ENCODE peak calls at places on chromosomes 4 and X, in seven cellular contexts. T is breast epithelium, U is right lobe of liver, L is gastrocnemius medialis, J is H1, Z is endothelial cell of umbilical vein, C is Peyer's patch. F is an unnamed sample. For H3K4me1, the result is how much of the 10 kb centered on the place peaks cover.

GRCh38 chrX:83658731-83659130 is 150.6 kb downstream of the POU3F4 start:
- DNase-seq in T (no peak), J (no peak), C (no peak), L (no peak), U (no peak), Z (no peak), F (no peak)

GRCh38 chrX:94545722-94546121 is 871.7 kb downstream of the FAM133A start:
- DNase-seq in T (no peak), C (no peak), L (no peak), U (no peak), J (no peak), Z (no peak), F (no peak)

GRCh38 chrX:139058831-139059495 is 347.4 kb upstream of the FGF13 start:
- DNase-seq in C (no peak), L (no peak), Z (no peak), T (no peak), U (no peak), J (no peak), F (no peak)

GRCh38 chrX:39899876-39900787 is 197.6 kb downstream of the BCOR start:
- DNase-seq in J (no peak), Z (no peak), T (no peak), U (no peak), C (no peak), L (no peak), F (no peak)

GRCh38 chr4:40238700-40239548 is 42.1 kb downstream of the RHOH start:
- DNase-seq in U (no peak), Z (no peak), L (no peak), J (no peak), T (no peak), C (no peak), F (no peak)

GRCh38 chrX:153824348-153824747 is 6.0 kb downstream of the PDZD4 start:
- DNase-seq in L (no peak), Z (no peak), J (no peak), T (no peak), C (no peak), U (no peak), F (no peak)

GRCh38 chrX:97683256-97683655 is 799.5 kb downstream of the RPA4 start:
- DNase-seq in Z (no peak), L (no peak), U (no peak), T (no peak), C (no peak), J (no peak), F (no peak)

GRCh38 chr4:22850630-22851029 is 157.9 kb downstream of the GBA3 start:
- DNase-seq in L (no peak), C (no peak), Z (no peak), T (no peak), U (no peak), J (no peak), F (no peak)

GRCh38 chr4:95507147-95507546 is 41.6 kb downstream of the UNC5C start:
- DNase-seq in L (no peak), U (no peak), C (no peak), T (no peak), Z (peak), J (no peak), F (no peak)

GRCh38 chrX:153388722-153389459 is 12.3 kb downstream of the PNMA6E start:
- DNase-seq in J (no peak), L (no peak), C (no peak), T (no peak), U (no peak), Z (no peak), F (no peak)

GRCh38 chrX:46811101-46811500 is 25.7 kb upstream of the RP2 start:
- DNase-seq in T (no peak), J (no peak), U (no peak), L (no peak), Z (peak), C (no peak), F (no peak)

GRCh38 chr4:81453024-81453423 is 18.7 kb downstream of the RASGEF1B start:
- DNase-seq in L (no peak), U (no peak), J (no peak), C (no peak), Z (no peak), T (no peak), F (no peak)

GRCh38 chrX:30597258-30598012 is 19.9 kb upstream of the TASL start:
- DNase-seq in T (no peak), L (no peak), C (no peak), U (no peak), Z (no peak), J (no peak), F (no peak)
- H3K27ac ChIP-seq in T (no peak), L (no peak), C (no peak), U (no peak), Z (no peak), J (no peak), F (no peak)

GRCh38 chrX:135520553-135521404 is at the start of gene INTS6L:
- DNase-seq in Z (peak), L (peak), C (peak), T (peak), U (peak), J (peak), F (peak)

GRCh38 chrX:135520022-135520552 is 373 bp upstream of the INTS6L start:
- DNase-seq in Z (no peak), C (no peak), U (no peak), J (no peak), L (no peak), T (no peak), F (no peak)

GRCh38 chrX:135522132-135522530 is 1.7 kb downstream of the INTS6L start:
- DNase-seq in C (no peak), L (no peak), Z (no peak), T (no peak), J (no peak), U (no peak), F (no peak)

GRCh38 chrX:135522878-135523693 is 2.6 kb downstream of the INTS6L start:
- DNase-seq in C (no peak), Z (no peak), J (no peak), T (no peak), L (no peak), U (no peak), F (no peak)

DNA sequence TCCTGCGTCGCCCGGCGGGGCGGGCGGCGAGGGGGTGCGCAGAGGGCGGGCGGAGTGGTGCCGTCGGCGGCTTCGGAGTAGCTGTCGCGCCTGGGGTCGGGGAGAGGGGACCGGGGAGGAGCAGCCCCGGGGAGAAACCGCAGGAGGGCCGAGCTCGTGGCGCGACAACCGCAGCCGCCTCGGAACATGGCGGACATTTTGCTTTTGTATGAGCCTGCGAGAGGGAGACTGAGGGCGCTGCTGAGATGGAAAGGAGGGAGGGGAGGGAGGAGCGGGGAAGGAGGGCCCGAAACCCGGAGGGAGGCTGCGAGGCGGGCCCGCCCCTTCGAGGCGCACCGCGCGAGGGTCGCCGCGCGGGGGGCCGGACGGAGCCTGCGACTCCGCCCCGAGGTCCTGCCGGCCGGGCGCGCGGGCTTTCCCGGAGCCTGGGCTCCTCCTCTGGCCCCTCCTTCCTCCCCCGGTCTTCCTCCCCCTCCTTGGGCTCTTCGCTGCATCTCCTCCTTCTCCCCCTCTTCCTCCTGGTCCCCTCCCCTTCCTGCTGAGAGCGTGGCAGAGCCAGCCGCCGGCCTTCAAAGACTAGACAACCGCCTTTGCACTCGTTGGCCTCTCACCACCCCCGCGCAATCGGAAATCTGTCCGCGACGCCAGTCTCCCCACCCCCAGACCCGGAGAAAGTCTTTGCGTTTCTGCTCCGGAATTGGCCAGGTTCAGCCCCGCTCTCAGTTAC is 1.1 kb downstream of the INTS6L start:
- DNase-seq in J (peak), U (peak), C (peak), L (peak), T (peak), Z (peak), F (peak)
- TF ChIP-seq POLR2A in J (peak), U (peak), C (peak), L (peak), T (no peak), Z (peak), F (peak)

GRCh38 chrX:130179170-130179569 is 7.4 kb downstream of the RAB33A start:
- DNase-seq in J (no peak), L (no peak), Z (no peak), T (no peak), C (no peak), U (no peak), F (no peak)

GRCh38 chrX:130186645-130187044 is 14.9 kb downstream of the RAB33A start:
- DNase-seq in J (no peak), T (no peak), L (no peak), C (no peak), U (no peak), Z (no peak), F (no peak)

GRCh38 chrX:130184857-130185256 is 13.1 kb downstream of the RAB33A start:
- DNase-seq in T (no peak), C (no peak), Z (no peak), L (no peak), J (no peak), U (no peak), F (no peak)

GRCh38 chrX:130179579-130180215 is 7.9 kb downstream of the RAB33A start:
- DNase-seq in Z (peak), L (no peak), J (no peak), U (no peak), C (no peak), T (no peak), F (no peak)

DNA sequence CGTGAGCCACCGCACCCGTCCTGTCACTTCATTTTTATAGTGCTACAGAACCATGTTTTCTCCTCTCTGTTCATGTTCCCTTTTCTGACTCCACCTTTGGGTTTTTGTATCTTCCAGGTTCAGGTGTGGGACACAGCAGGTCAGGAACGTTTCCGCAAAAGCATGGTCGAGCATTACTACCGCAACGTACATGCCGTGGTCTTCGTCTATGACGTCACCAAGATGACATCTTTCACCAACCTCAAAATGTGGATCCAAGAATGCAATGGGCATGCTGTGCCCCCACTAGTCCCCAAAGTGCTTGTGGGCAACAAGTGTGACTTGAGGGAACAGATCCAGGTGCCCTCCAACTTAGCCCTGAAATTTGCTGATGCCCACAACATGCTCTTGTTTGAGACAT is 12.4 kb downstream of the RAB33A start:
- DNase-seq in J (no peak), L (no peak), T (no peak), C (no peak), U (no peak), Z (no peak), F (no peak)
- H3K4me1 ChIP-seq in J (under half), L (under half), T (under half), C (under half), U (under half), Z (under half), F (under half)

DNA sequence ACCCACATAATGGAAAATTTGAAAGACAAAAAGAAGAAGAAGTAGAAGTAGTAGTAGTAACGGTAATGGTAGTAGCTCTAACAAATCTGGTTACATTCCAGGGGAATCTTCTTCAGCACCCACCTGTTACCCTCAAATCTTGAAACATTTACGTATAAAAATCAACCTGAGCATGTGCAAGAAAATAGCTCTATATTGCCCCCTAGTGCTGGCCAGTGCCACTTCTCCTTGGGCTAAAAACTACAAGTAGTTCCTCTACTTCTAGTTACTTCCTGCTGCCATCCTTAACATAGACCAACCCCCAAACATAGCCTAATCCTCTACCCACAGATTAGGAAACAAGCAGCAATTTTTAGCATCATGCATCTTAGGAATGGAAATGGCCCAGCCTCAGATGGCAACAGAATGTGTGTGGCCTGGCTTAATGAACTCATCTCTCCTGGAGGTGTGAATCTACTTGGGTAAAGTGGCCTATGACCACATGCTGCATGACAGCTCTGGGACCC is 3.1 kb downstream of the PDGFC start:
- DNase-seq in U (no peak), L (peak), J (peak), C (no peak), T (peak), Z (peak), F (peak)
- H3K27ac ChIP-seq in U (no peak), L (no peak), J (no peak), C (peak), T (no peak), Z (peak), F (peak)

DNA sequence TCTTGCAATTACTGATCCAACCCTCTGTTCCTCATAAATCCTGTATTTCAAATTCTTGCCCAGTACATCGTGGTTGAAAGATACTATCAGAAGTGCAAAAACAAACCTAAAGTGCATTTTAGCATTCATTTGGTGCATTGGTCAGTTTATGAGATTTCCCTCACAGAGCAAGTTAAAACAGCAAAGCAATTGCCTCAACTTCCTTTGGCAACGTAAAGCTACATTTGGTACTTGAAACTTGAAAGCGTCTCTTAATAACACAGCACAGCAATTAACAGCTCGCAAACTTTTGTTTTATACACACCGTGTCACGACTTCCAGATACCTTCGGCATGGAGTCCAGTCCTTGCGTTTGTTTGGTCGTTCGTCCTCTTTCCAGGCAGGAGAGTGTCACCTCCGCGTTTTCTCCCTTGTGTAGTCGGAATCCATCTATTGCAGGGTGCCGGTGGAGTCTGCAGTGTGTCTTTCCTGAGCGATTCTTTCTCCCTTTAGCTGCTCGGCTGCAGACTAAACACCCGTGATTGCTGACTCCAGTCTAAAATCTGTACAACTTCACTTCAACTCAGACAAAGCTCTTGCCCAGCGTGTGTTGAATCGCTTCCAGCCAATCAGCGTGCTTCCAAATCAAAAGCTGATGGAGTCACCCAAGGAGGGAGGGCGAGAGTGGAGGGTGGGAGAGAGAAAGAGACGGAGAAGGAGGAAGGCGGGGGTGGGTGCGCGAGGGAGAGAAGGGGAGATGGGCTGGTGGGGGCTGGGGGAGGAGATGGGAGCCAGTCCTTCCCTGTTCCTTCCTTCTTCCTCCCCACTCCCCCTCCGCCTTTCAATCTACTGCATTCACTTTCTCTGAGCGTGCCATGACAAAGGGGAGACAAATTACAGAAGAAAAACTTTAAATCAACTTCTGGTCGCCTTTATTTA is at the start of gene PCDH18:
- DNase-seq in T (peak), J (peak), Z (peak), C (peak), U (peak), L (peak), F (peak)
- TF ChIP-seq POLR2A in T (no peak), J (peak), Z (no peak), C (no peak), U (no peak), L (peak), F (no peak)

DNA sequence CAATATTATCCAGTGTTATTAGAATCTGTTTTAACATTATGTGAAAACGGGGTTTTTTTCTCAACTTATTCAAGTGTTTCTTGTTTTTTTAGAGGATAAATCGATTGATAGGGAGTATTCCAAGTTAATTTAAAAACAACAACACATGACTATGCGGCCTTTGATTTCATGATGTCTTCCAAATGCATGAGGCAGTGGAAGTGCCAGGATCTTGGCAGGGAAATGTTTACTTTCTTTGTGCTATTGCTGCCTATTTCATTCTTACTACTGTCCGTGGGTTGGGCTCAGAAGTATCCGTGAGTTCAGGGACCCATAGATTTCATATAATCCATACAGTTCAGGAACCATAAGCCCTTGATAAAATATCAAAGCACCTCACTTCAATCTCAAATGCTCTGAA is 64.6 kb downstream of the ABCG2 start:
- DNase-seq in Z (no peak), T (no peak), L (no peak), U (no peak), C (no peak), J (no peak), F (no peak)
- H3K4me1 ChIP-seq in Z (under half), T (under half), L (under half), U (under half), C (under half), J (under half), F (under half)